ENCODE peak calls at places on chromosomes 16 and 17, in six cellular contexts. One of them, this sample, is unnamed.

GRCh38 chr17:3740611-3741073 is 16.9 kb downstream of the HASPIN start:
- DNase-seq in endothelial cell of umbilical vein: no peak
- DNase-seq in A549: no peak
- DNase-seq in HepG2: no peak
- DNase-seq in K562: no peak
- DNase-seq in GM12878: no peak
- DNase-seq in this sample: no peak

GRCh38 chr16:55263271-55264250 is 60.4 kb upstream of the IRX6 start:
- DNase-seq in endothelial cell of umbilical vein: no peak
- DNase-seq in A549: no peak
- DNase-seq in HepG2: no peak
- DNase-seq in K562: no peak
- DNase-seq in GM12878: no peak
- DNase-seq in this sample: no peak

GRCh38 chr17:18246880-18247612 is 11.5 kb downstream of the FLII start:
- DNase-seq in endothelial cell of umbilical vein: peak
- DNase-seq in A549: peak
- DNase-seq in HepG2: no peak
- DNase-seq in K562: peak
- DNase-seq in GM12878: no peak
- DNase-seq in this sample: peak

GRCh38 chr16:73093146-73094144 is 45.5 kb upstream of the ZFHX3 start:
- DNase-seq in endothelial cell of umbilical vein: peak
- DNase-seq in A549: no peak
- DNase-seq in HepG2: no peak
- DNase-seq in K562: no peak
- DNase-seq in GM12878: no peak
- DNase-seq in this sample: no peak

GRCh38 chr16:50282010-50282538 is 15.7 kb downstream of the ADCY7 start:
- DNase-seq in endothelial cell of umbilical vein: no peak
- DNase-seq in A549: no peak
- DNase-seq in HepG2: no peak
- DNase-seq in K562: peak
- DNase-seq in GM12878: peak
- DNase-seq in this sample: peak

GRCh38 chr16:57304169-57305061 is 19.9 kb upstream of the PLLP start:
- DNase-seq in endothelial cell of umbilical vein: peak
- DNase-seq in A549: peak
- DNase-seq in HepG2: peak
- DNase-seq in K562: no peak
- DNase-seq in GM12878: peak
- DNase-seq in this sample: no peak

GRCh38 chr16:89177501-89177900 is 6.0 kb downstream of the CDH15 start:
- DNase-seq in endothelial cell of umbilical vein: no peak
- DNase-seq in A549: no peak
- DNase-seq in HepG2: no peak
- DNase-seq in K562: no peak
- DNase-seq in GM12878: no peak
- DNase-seq in this sample: no peak

GRCh38 chr17:29825604-29826003 is 104.4 kb downstream of the SSH2 start:
- DNase-seq in endothelial cell of umbilical vein: no peak
- DNase-seq in A549: no peak
- DNase-seq in HepG2: peak
- DNase-seq in K562: no peak
- DNase-seq in GM12878: no peak
- DNase-seq in this sample: no peak

GRCh38 chr16:5175263-5175662 is 77.7 kb upstream of the EEF2KMT start:
- DNase-seq in endothelial cell of umbilical vein: no peak
- DNase-seq in A549: no peak
- DNase-seq in HepG2: no peak
- DNase-seq in K562: no peak
- DNase-seq in GM12878: no peak
- DNase-seq in this sample: no peak

GRCh38 chr16:13453938-13454553 is 465.9 kb upstream of the ERCC4 start:
- DNase-seq in endothelial cell of umbilical vein: no peak
- DNase-seq in A549: peak
- DNase-seq in HepG2: peak
- DNase-seq in K562: peak
- DNase-seq in GM12878: no peak
- DNase-seq in this sample: peak
- TF ChIP-seq MYC in endothelial cell of umbilical vein: no peak
- TF ChIP-seq MYC in A549: no peak
- TF ChIP-seq MYC in HepG2: no peak
- TF ChIP-seq MYC in K562: no peak
- TF ChIP-seq MYC in GM12878: no peak
- TF ChIP-seq MYC in this sample: no peak

DNA sequence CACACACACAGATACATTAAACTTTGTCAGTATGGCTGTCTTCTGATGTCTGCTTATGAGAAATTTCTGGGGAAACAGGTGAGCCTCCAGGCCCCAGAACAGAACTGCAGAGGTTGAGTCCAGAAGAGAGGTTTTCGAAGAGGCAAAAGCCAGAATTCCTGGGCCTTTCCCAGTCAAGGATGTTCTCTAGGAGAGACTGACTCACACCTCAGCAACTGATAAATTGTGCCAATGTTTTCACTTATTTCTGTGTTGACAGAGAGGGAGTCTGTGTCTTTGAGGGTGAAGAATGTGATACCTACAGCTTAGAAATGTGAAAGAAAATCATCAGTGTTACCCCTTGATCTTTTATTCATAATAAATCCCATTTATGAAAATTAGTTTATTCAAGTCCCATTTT is 30.3 kb downstream of the LDHD start:
- DNase-seq in endothelial cell of umbilical vein: peak
- DNase-seq in A549: no peak
- DNase-seq in HepG2: no peak
- DNase-seq in K562: no peak
- DNase-seq in GM12878: no peak
- DNase-seq in this sample: no peak
- TF ChIP-seq MAX in endothelial cell of umbilical vein: no peak
- TF ChIP-seq MAX in A549: no peak
- TF ChIP-seq MAX in HepG2: no peak
- TF ChIP-seq MAX in K562: no peak
- TF ChIP-seq MAX in GM12878: no peak
- TF ChIP-seq MAX in this sample: no peak

DNA sequence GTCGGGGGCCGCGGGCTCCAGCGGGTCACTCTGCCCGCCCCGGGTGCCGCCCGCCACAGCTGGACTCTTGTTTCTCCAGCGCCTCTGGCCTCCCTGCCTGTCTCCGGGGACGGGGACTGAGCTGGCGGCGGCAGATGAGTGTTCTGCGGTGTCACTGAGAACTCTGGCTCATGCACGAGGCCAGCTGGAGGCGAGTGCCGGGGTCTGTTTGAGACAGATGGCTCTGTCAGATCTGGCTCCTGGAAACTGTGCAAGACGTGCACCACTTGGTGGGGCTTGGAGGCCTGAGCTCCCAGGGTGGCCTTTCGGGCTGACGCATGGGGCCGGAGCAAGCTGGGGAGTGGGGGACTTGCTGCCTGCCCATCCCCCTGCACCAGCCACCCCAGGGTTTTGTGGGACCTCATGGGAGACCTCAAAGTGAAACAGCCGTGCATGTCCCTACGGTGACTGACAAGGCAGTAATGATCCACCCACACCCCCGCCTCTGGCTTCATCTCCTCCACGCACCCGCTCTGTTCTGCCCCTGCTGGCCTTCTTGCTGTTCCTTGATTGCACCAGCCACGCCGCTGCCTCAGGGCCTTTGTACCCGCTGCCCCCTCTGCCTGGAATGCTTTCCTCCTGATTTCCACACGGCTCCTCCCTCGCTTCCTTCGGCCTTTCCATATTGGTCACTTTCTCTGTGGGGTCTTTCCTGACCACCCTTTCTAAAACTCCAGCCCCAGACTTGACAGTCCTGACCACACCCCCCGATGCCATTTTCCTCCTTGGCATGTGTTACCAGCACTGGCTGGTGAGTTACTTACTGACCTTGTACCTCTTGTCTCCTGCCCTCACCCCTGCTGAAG is 174.9 kb upstream of the CIBAR2 start:
- DNase-seq in endothelial cell of umbilical vein: no peak
- DNase-seq in A549: no peak
- DNase-seq in HepG2: no peak
- DNase-seq in K562: peak
- DNase-seq in GM12878: no peak
- DNase-seq in this sample: peak
- TF ChIP-seq MYC in endothelial cell of umbilical vein: no peak
- TF ChIP-seq MYC in A549: no peak
- TF ChIP-seq MYC in HepG2: no peak
- TF ChIP-seq MYC in K562: no peak
- TF ChIP-seq MYC in GM12878: no peak
- TF ChIP-seq MYC in this sample: no peak

GRCh38 chr16:68972720-68973119 is 129.4 kb downstream of the TANGO6 start:
- DNase-seq in endothelial cell of umbilical vein: peak
- DNase-seq in A549: peak
- DNase-seq in HepG2: no peak
- DNase-seq in K562: peak
- DNase-seq in GM12878: no peak
- DNase-seq in this sample: peak
- TF ChIP-seq MAX in endothelial cell of umbilical vein: no peak
- TF ChIP-seq MAX in A549: no peak
- TF ChIP-seq MAX in HepG2: no peak
- TF ChIP-seq MAX in K562: no peak
- TF ChIP-seq MAX in GM12878: no peak
- TF ChIP-seq MAX in this sample: no peak